ENCODE peak calls at places on chromosome 1, in eight cellular contexts. One of them, this sample, is unnamed.

GRCh38 chr1:19814244-19814661 is 830 bp downstream of the RNF186 start:
- DNase-seq in Kasumi-1: no peak
- DNase-seq in fibroblast of lung: no peak
- DNase-seq in heart right ventricle: no peak
- DNase-seq in GM12892: no peak
- DNase-seq in stimulated activated CD4-positive, alpha-beta T cell treated with anti-CD3 and anti-CD28 coated beads, Interleukin-1b, Interleukin-23, amount 100 ng/mL, for 24 hours: no peak
- DNase-seq in HT1080: no peak
- DNase-seq in COR-L47: no peak
- DNase-seq in this sample: no peak

GRCh38 chr1:244945109-244945671 is 80.8 kb upstream of the HNRNPU start:
- DNase-seq in Kasumi-1: no peak
- DNase-seq in heart right ventricle: no peak
- DNase-seq in COR-L47: no peak
- DNase-seq in HT1080: no peak
- DNase-seq in fibroblast of lung: no peak
- DNase-seq in GM12892: peak
- DNase-seq in stimulated activated CD4-positive, alpha-beta T cell treated with anti-CD3 and anti-CD28 coated beads, Interleukin-1b, Interleukin-23, amount 100 ng/mL, for 24 hours: no peak
- DNase-seq in this sample: no peak

GRCh38 chr1:56817716-56818463 is 1.3 kb downstream of the FYB2 start:
- DNase-seq in stimulated activated CD4-positive, alpha-beta T cell treated with anti-CD3 and anti-CD28 coated beads, Interleukin-1b, Interleukin-23, amount 100 ng/mL, for 24 hours: no peak
- DNase-seq in heart right ventricle: no peak
- DNase-seq in COR-L47: no peak
- DNase-seq in Kasumi-1: no peak
- DNase-seq in HT1080: no peak
- DNase-seq in fibroblast of lung: peak
- DNase-seq in GM12892: no peak
- DNase-seq in this sample: no peak

GRCh38 chr1:202135221-202135721 is 9.3 kb downstream of the ARL8A start:
- DNase-seq in fibroblast of lung: peak
- DNase-seq in heart right ventricle: peak
- DNase-seq in Kasumi-1: peak
- DNase-seq in HT1080: peak
- DNase-seq in COR-L47: peak
- DNase-seq in GM12892: peak
- DNase-seq in stimulated activated CD4-positive, alpha-beta T cell treated with anti-CD3 and anti-CD28 coated beads, Interleukin-1b, Interleukin-23, amount 100 ng/mL, for 24 hours: no peak
- DNase-seq in this sample: no peak

GRCh38 chr1:244365821-244366220 is 85.9 kb downstream of the ADSS2 start:
- DNase-seq in COR-L47: no peak
- DNase-seq in Kasumi-1: no peak
- DNase-seq in heart right ventricle: no peak
- DNase-seq in GM12892: no peak
- DNase-seq in stimulated activated CD4-positive, alpha-beta T cell treated with anti-CD3 and anti-CD28 coated beads, Interleukin-1b, Interleukin-23, amount 100 ng/mL, for 24 hours: no peak
- DNase-seq in HT1080: no peak
- DNase-seq in fibroblast of lung: no peak
- DNase-seq in this sample: no peak

GRCh38 chr1:30191154-30191702 is 532.2 kb downstream of the MATN1 start:
- DNase-seq in GM12892: no peak
- DNase-seq in stimulated activated CD4-positive, alpha-beta T cell treated with anti-CD3 and anti-CD28 coated beads, Interleukin-1b, Interleukin-23, amount 100 ng/mL, for 24 hours: peak
- DNase-seq in fibroblast of lung: peak
- DNase-seq in HT1080: peak
- DNase-seq in heart right ventricle: no peak
- DNase-seq in Kasumi-1: no peak
- DNase-seq in COR-L47: no peak
- DNase-seq in this sample: no peak

GRCh38 chr1:2481885-2482284 is 5.8 kb downstream of the PLCH2 start:
- DNase-seq in fibroblast of lung: no peak
- DNase-seq in COR-L47: peak
- DNase-seq in HT1080: no peak
- DNase-seq in stimulated activated CD4-positive, alpha-beta T cell treated with anti-CD3 and anti-CD28 coated beads, Interleukin-1b, Interleukin-23, amount 100 ng/mL, for 24 hours: no peak
- DNase-seq in heart right ventricle: no peak
- DNase-seq in GM12892: no peak
- DNase-seq in Kasumi-1: no peak
- DNase-seq in this sample: no peak

GRCh38 chr1:74467786-74468377 is 44.5 kb downstream of the LRRC53 start:
- DNase-seq in HT1080: peak
- DNase-seq in COR-L47: peak
- DNase-seq in GM12892: no peak
- DNase-seq in heart right ventricle: no peak
- DNase-seq in fibroblast of lung: peak
- DNase-seq in Kasumi-1: no peak
- DNase-seq in stimulated activated CD4-positive, alpha-beta T cell treated with anti-CD3 and anti-CD28 coated beads, Interleukin-1b, Interleukin-23, amount 100 ng/mL, for 24 hours: no peak
- DNase-seq in this sample: no peak

GRCh38 chr1:103416681-103417318 is 108.7 kb upstream of the RNPC3 start:
- DNase-seq in stimulated activated CD4-positive, alpha-beta T cell treated with anti-CD3 and anti-CD28 coated beads, Interleukin-1b, Interleukin-23, amount 100 ng/mL, for 24 hours: no peak
- DNase-seq in COR-L47: no peak
- DNase-seq in Kasumi-1: no peak
- DNase-seq in GM12892: no peak
- DNase-seq in HT1080: peak
- DNase-seq in fibroblast of lung: peak
- DNase-seq in heart right ventricle: no peak
- DNase-seq in this sample: no peak

GRCh38 chr1:43671193-43671592 is 21.2 kb downstream of the KDM4A start:
- DNase-seq in fibroblast of lung: no peak
- DNase-seq in heart right ventricle: peak
- DNase-seq in Kasumi-1: no peak
- DNase-seq in HT1080: no peak
- DNase-seq in stimulated activated CD4-positive, alpha-beta T cell treated with anti-CD3 and anti-CD28 coated beads, Interleukin-1b, Interleukin-23, amount 100 ng/mL, for 24 hours: no peak
- DNase-seq in COR-L47: no peak
- DNase-seq in GM12892: no peak
- DNase-seq in this sample: no peak

GRCh38 chr1:239879321-239880170 is 212.1 kb upstream of the FMN2 start:
- DNase-seq in stimulated activated CD4-positive, alpha-beta T cell treated with anti-CD3 and anti-CD28 coated beads, Interleukin-1b, Interleukin-23, amount 100 ng/mL, for 24 hours: no peak
- DNase-seq in GM12892: no peak
- DNase-seq in heart right ventricle: no peak
- DNase-seq in Kasumi-1: no peak
- DNase-seq in COR-L47: no peak
- DNase-seq in HT1080: no peak
- DNase-seq in fibroblast of lung: no peak
- DNase-seq in this sample: no peak

GRCh38 chr1:216765346-216766300 is 42.4 kb upstream of the ESRRG start:
- DNase-seq in COR-L47: no peak
- DNase-seq in GM12892: no peak
- DNase-seq in heart right ventricle: no peak
- DNase-seq in HT1080: no peak
- DNase-seq in stimulated activated CD4-positive, alpha-beta T cell treated with anti-CD3 and anti-CD28 coated beads, Interleukin-1b, Interleukin-23, amount 100 ng/mL, for 24 hours: no peak
- DNase-seq in fibroblast of lung: no peak
- DNase-seq in Kasumi-1: no peak
- DNase-seq in this sample: no peak

GRCh38 chr1:235625340-235625739 is 24.2 kb downstream of the GNG4 start:
- DNase-seq in GM12892: no peak
- DNase-seq in HT1080: no peak
- DNase-seq in stimulated activated CD4-positive, alpha-beta T cell treated with anti-CD3 and anti-CD28 coated beads, Interleukin-1b, Interleukin-23, amount 100 ng/mL, for 24 hours: no peak
- DNase-seq in COR-L47: no peak
- DNase-seq in heart right ventricle: no peak
- DNase-seq in Kasumi-1: no peak
- DNase-seq in fibroblast of lung: no peak
- DNase-seq in this sample: no peak

GRCh38 chr1:233105225-233105624 is 154.8 kb downstream of the NTPCR start:
- DNase-seq in fibroblast of lung: peak
- DNase-seq in COR-L47: no peak
- DNase-seq in HT1080: no peak
- DNase-seq in GM12892: no peak
- DNase-seq in Kasumi-1: no peak
- DNase-seq in stimulated activated CD4-positive, alpha-beta T cell treated with anti-CD3 and anti-CD28 coated beads, Interleukin-1b, Interleukin-23, amount 100 ng/mL, for 24 hours: no peak
- DNase-seq in heart right ventricle: no peak
- DNase-seq in this sample: no peak

This sample was measured in esophagus squamous epithelium.